ENCODE peak calls at places on chromosomes 11 and 22, in six cellular contexts. E is mammary epithelial cell, N is endothelial cell, R is tibial nerve, W is fibroblast of lung, C is AG04450. Q is an unnamed sample.

GRCh38 chr22:49620003-49620556 is 207.6 kb downstream of the BRD1 start:
- DNase-seq in W (no peak), R (no peak), E (no peak), N (no peak), C (no peak), Q (no peak)

GRCh38 chr11:31606893-31607292 is 97.3 kb downstream of the ELP4 start:
- DNase-seq in R (no peak), C (no peak), W (no peak), E (no peak), N (no peak), Q (no peak)

GRCh38 chr11:64489831-64490441 is 101.1 kb upstream of the SLC22A12 start:
- DNase-seq in E (peak; percentile 27), R (no peak), N (peak; percentile 78), W (peak; percentile 27), C (no peak), Q (peak; percentile 54)

GRCh38 chr11:123694551-123694950 is 40.1 kb upstream of the SCN3B start:
- DNase-seq in W (peak; percentile 3), C (no peak), R (no peak), N (no peak), E (no peak), Q (no peak)

GRCh38 chr11:19597876-19598275 is 114.8 kb upstream of the NAV2 start:
- DNase-seq in N (no peak), E (no peak), C (no peak), R (no peak), W (peak; percentile 59), Q (no peak)

GRCh38 chr11:2390871-2391662 is 9.5 kb upstream of the TSSC4 start:
- DNase-seq in R (no peak), N (no peak), W (peak; percentile 85), C (peak; percentile 42), E (peak; percentile 48), Q (no peak)

GRCh38 chr11:123061403-123062157 is at the start of gene HSPA8:
- DNase-seq in C (peak; percentile 37), N (peak; percentile 22), W (peak; percentile 64), E (peak; percentile 69), R (peak; percentile 53), Q (peak; percentile 78)

GRCh38 chr22:39306456-39307361 is 12.7 kb downstream of the RPL3 start:
- DNase-seq in C (no peak), E (no peak), W (peak; percentile 18), N (peak; percentile 55), R (no peak), Q (peak; percentile 77)

GRCh38 chr11:67010296-67010905 is 12.5 kb upstream of the SYT12 start:
- DNase-seq in R (no peak), N (no peak), E (no peak), W (no peak), C (no peak), Q (no peak)

GRCh38 chr11:28315440-28315839 is 207.3 kb downstream of the METTL15 start:
- DNase-seq in E (no peak), C (no peak), N (no peak), W (no peak), R (no peak), Q (no peak)

GRCh38 chr22:37281646-37282384 is 493 bp upstream of the CYTH4 start:
- DNase-seq in N (no peak), R (no peak), C (no peak), W (no peak), E (no peak), Q (no peak)

GRCh38 chr22:29308791-29309262 is 2.4 kb downstream of the GAS2L1 start:
- DNase-seq in C (no peak), W (peak; percentile 39), E (peak; percentile 88), N (no peak), R (no peak), Q (peak; percentile 73)

GRCh38 chr11:31780078-31780971 is 30.8 kb downstream of the PAX6 start:
- DNase-seq in R (no peak), C (no peak), N (no peak), E (no peak), W (no peak), Q (no peak)

GRCh38 chr11:474914-475506 is 24.9 kb downstream of the PTDSS2 start:
- DNase-seq in E (no peak), W (no peak), N (no peak), R (no peak), C (no peak), Q (no peak)

GRCh38 chr11:77081381-77081851 is 14.6 kb downstream of the CAPN5 start:
- DNase-seq in W (no peak), C (no peak), N (no peak), E (no peak), R (peak; percentile 12), Q (no peak)

GRCh38 chr11:119686483-119686882 is 42.5 kb downstream of the NECTIN1 start:
- DNase-seq in W (no peak), C (no peak), N (no peak), R (no peak), E (peak; percentile 66), Q (no peak)

GRCh38 chr11:119687220-119688046 is 41.6 kb downstream of the NECTIN1 start:
- DNase-seq in E (no peak), R (no peak), W (no peak), N (no peak), C (no peak), Q (no peak)

GRCh38 chr11:119684361-119685072 is 44.5 kb downstream of the NECTIN1 start:
- DNase-seq in C (peak; percentile 16), R (no peak), E (peak; percentile 91), N (peak; percentile 46), W (peak; percentile 69), Q (peak; percentile 43)

GRCh38 chr11:119683783-119684182 is 45.2 kb downstream of the NECTIN1 start:
- DNase-seq in R (no peak), C (no peak), N (no peak), W (no peak), E (peak; percentile 89), Q (peak; percentile 23)

GRCh38 chr11:119685073-119685746 is 43.8 kb downstream of the NECTIN1 start:
- DNase-seq in W (no peak), N (no peak), C (no peak), R (no peak), E (peak; percentile 71), Q (no peak)
- TF ChIP-seq CTCF in W (no peak), N (no peak), C (no peak), R (no peak), E (no peak), Q (no peak)

GRCh38 chr11:134032031-134032430 is 36.8 kb upstream of the JAM3 start:
- DNase-seq in N (no peak), W (no peak), C (no peak), R (no peak), E (no peak), Q (no peak)

GRCh38 chr11:134032501-134033091 is 36.3 kb upstream of the JAM3 start:
- DNase-seq in N (no peak), W (no peak), C (no peak), E (no peak), R (no peak), Q (no peak)

GRCh38 chr11:134028368-134028920 is 40.4 kb upstream of the JAM3 start:
- DNase-seq in R (no peak), W (no peak), C (no peak), E (no peak), N (no peak), Q (no peak)

GRCh38 chr11:134033276-134033675 is 35.6 kb upstream of the JAM3 start:
- DNase-seq in N (no peak), R (no peak), W (no peak), E (no peak), C (no peak), Q (no peak)

GRCh38 chr11:134030853-134031252 is 38.0 kb upstream of the JAM3 start:
- DNase-seq in C (no peak), W (no peak), N (peak; percentile 45), R (no peak), E (no peak), Q (no peak)
- TF ChIP-seq CTCF in C (peak; percentile 33), W (peak; percentile 7), N (peak; percentile 59), R (no peak), E (no peak), Q (peak; percentile 51)

DNA sequence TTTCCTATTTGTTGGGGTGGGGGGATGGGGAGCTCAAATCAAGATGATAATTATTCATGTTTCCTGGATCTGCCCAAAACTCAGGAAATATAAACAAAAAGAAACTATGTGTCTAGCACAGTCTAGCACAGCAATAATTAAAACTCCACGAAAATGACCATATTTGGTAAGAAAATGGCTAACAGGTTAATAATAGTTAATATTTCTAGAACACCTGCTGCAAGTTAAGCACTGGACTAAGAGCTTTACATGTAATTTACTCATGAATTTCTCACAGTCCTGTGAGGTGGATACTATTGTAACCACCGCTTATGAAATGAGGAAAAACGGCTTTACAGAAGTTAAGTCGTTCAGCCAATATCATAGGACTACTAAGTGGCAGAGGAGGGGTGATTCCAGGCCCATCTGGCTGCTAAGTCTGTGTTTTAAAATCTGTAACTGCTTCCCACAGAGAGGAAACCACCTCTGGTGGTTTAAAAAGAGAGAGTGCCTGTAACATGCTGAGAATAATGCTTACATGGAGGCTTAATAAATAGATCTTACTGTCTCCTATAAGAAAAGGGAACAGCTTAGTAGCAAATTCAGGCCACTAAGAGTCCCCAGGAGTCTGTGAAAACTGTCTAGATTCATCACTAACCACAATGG is 11.0 kb upstream of the AMOTL1 start:
- DNase-seq in R (no peak), N (no peak), C (no peak), W (no peak), E (no peak), Q (no peak)
- TF ChIP-seq CTCF in R (no peak), N (no peak), C (no peak), W (no peak), E (no peak), Q (no peak)

GRCh38 chr11:118659314-118659939 is 20.0 kb downstream of the TREH start:
- DNase-seq in W (peak; percentile 77), C (peak; percentile 42), N (peak; percentile 99), E (peak; percentile 58), R (peak; percentile 92), Q (peak; percentile 97)

GRCh38 chr11:118659956-118660645 is 19.3 kb downstream of the TREH start:
- DNase-seq in N (no peak), E (no peak), W (no peak), C (no peak), R (no peak), Q (no peak)

GRCh38 chr11:118657709-118658108 is 21.7 kb downstream of the TREH start:
- DNase-seq in C (no peak), N (no peak), R (no peak), E (no peak), W (no peak), Q (no peak)

GRCh38 chr11:118657238-118657637 is 22.2 kb downstream of the TREH start:
- DNase-seq in W (no peak), C (no peak), R (no peak), E (no peak), N (no peak), Q (no peak)

DNA sequence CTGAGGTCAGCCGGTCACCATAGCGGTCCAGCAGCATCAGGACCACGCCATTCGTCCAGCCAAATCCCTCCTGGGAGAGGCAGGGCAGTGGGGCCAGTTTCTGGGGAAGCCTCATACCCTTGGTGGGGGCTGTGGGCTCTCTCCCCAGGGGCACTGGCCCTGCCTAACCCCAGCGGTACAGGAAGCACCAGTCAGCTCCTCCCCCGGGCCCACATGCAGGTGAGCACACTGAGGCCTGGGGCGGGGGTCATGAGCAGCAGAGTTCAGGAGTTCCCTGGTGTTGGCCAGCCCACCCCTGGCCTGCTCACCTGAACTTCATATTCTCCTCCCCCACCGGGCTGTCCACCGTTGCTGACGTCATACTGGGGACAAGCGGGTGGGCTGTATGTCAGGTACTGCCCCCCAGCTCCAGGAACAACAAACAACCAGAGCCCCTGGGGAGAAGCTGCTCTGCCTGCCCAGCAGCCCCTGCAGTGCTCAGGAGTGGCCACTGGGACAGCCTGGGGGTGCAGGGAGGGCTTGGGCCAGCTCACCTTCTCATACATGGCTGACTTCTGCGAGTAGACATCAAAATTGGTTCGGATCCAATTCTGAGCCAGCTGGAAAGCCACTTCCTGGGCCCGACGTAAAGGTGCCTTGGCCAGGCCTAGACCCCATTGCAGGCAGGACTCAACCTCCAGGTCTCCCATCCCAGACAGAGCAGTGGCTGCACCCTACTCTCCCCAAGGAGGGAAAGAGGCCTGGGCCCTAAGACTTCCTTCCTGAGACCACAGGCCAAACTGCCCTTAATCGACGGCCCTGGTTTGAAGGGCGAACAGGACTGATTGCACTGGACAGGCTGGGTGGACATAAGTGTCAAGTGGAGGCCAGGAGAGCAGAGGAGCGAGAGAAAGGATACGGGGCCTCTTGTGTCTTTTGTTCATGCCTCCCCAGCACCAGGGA is 20.8 kb downstream of the TREH start:
- DNase-seq in W (peak; percentile 21), N (peak; percentile 25), R (no peak), E (no peak), C (no peak), Q (peak; percentile 13)
- TF ChIP-seq CTCF in W (no peak), N (no peak), R (no peak), E (peak; percentile 37), C (peak; percentile 36), Q (no peak)

Q was measured in activated CD8-positive, alpha-beta T cell treated with anti-CD3 and anti-CD28 coated beads for 36 hours.